ENCODE peak calls at places on chromosomes 2 and 18, in four cellular contexts. X is astrocyte, T is neural progenitor cell, S is tibial nerve. M is an unnamed sample.

GRCh38 chr2:25772078-25772477 is 98.7 kb upstream of the DTNB start:
- DNase-seq in X (no peak), T (no peak), S (no peak), M (no peak)

GRCh38 chr18:73201940-73202339 is 334.2 kb upstream of the NETO1 start:
- DNase-seq in X (peak), T (no peak), S (no peak), M (no peak)

GRCh38 chr2:143893340-143893739 is 626.6 kb downstream of the ZEB2 start:
- DNase-seq in X (no peak), T (peak), S (no peak), M (no peak)

GRCh38 chr2:16409006-16409390 is 256.6 kb downstream of the CYRIA start:
- DNase-seq in X (no peak), T (no peak), S (no peak), M (no peak)

GRCh38 chr2:122705751-122706150 is 950.3 kb downstream of the TSN start:
- DNase-seq in X (no peak), T (no peak), S (no peak), M (no peak)

GRCh38 chr18:73790582-73790981 is 357.1 kb downstream of the FBXO15 start:
- DNase-seq in X (no peak), T (no peak), S (no peak), M (no peak)

GRCh38 chr2:148614332-148615049 is 30.1 kb upstream of the EPC2 start:
- DNase-seq in X (peak), T (no peak), S (no peak), M (peak)

GRCh38 chr2:121699421-121700328 is 37.0 kb downstream of the NIFK start:
- DNase-seq in X (peak), T (no peak), S (no peak), M (peak)

GRCh38 chr2:191311-192190 is 72.3 kb downstream of the SH3YL1 start:
- DNase-seq in X (no peak), T (no peak), S (no peak), M (no peak)

GRCh38 chr2:147374410-147374811 is 470.4 kb upstream of the ACVR2A start:
- DNase-seq in X (peak), T (no peak), S (no peak), M (no peak)
- H3K27ac ChIP-seq in X (no peak), T (no peak), S (no peak), M (no peak)

DNA sequence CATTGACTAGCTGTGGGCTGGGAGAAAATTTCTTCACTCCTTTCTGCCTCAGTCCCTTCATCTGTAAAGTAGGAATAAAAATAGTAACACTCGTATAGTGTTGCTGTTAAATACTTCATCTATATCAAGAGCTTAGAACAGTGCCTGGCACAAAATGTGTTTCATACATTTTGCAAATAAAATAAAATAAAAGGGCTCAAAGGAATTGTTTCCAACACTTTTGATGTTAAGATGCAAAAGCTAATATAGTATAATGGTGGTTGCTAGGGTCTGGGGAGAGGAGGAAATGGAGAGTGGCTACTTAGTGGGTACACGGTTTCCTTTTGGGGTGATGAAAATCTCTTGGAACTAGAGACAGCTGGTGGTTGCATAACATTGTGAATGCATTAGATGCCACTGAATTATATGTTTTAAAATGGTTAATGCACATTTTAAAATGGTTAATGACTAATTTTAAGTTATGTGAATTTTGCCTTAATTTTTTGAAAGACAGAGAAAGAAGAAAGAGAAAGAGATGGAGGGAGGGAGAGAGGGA is 542.1 kb upstream of the ID2 start:
- DNase-seq in X (no peak), T (no peak), S (no peak), M (no peak)
- TF ChIP-seq CTCF in X (no peak), T (no peak), S (no peak), M (no peak)

GRCh38 chr2:181169459-181169858 is 189.1 kb downstream of the UBE2E3 start:
- DNase-seq in X (no peak), T (no peak), S (no peak), M (no peak)

GRCh38 chr2:181163139-181163538 is 182.7 kb downstream of the UBE2E3 start:
- DNase-seq in X (no peak), T (no peak), S (no peak), M (no peak)

GRCh38 chr2:181164699-181165098 is 184.3 kb downstream of the UBE2E3 start:
- DNase-seq in X (no peak), T (no peak), S (no peak), M (no peak)

GRCh38 chr2:181161615-181162014 is 181.2 kb downstream of the UBE2E3 start:
- DNase-seq in X (no peak), T (no peak), S (no peak), M (no peak)

DNA sequence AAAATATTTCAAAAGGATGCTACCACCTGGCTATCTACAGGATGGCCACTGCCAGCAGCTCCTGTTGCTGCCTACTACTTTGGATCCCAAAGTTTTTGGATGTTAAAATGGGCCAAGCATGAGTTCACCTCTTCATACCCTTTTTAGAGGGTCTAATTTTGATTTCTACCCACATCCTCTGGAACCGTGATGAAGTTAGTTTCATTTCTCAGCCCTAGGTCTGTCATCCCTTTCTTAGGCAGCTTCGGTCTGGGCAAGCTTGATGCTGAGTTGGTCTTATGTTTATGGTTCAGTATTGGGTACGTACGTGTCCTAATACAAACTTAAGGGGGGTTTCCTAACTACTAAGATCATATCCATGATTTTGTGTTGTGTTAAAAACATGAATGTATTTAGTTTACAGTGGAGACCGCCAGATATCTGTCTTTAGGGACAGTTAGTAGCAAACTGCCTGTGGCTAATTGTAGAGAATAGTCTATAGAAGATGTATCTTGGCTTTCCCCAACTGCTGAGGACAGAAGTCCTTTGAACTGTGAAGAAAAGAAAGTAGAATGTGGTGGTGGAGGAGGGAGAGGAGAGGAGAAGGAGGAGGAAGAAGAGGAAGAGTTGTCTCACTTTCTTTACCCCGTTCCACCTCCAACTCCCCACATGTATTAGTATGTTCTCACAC is 184.9 kb downstream of the UBE2E3 start:
- DNase-seq in X (no peak), T (no peak), S (no peak), M (no peak)
- H3K4me3 ChIP-seq in X (no peak), T (no peak), S (no peak), M (no peak)

GRCh38 chr2:190973726-190974628 is 40.0 kb downstream of the STAT1 start:
- DNase-seq in X (no peak), T (no peak), S (no peak), M (no peak)

GRCh38 chr2:190972846-190973245 is 41.1 kb downstream of the STAT1 start:
- DNase-seq in X (no peak), T (no peak), S (no peak), M (no peak)

GRCh38 chr2:190976521-190976920 is 37.5 kb downstream of the STAT1 start:
- DNase-seq in X (no peak), T (no peak), S (no peak), M (no peak)

GRCh38 chr2:190973262-190973661 is 40.7 kb downstream of the STAT1 start:
- DNase-seq in X (no peak), T (no peak), S (no peak), M (no peak)

DNA sequence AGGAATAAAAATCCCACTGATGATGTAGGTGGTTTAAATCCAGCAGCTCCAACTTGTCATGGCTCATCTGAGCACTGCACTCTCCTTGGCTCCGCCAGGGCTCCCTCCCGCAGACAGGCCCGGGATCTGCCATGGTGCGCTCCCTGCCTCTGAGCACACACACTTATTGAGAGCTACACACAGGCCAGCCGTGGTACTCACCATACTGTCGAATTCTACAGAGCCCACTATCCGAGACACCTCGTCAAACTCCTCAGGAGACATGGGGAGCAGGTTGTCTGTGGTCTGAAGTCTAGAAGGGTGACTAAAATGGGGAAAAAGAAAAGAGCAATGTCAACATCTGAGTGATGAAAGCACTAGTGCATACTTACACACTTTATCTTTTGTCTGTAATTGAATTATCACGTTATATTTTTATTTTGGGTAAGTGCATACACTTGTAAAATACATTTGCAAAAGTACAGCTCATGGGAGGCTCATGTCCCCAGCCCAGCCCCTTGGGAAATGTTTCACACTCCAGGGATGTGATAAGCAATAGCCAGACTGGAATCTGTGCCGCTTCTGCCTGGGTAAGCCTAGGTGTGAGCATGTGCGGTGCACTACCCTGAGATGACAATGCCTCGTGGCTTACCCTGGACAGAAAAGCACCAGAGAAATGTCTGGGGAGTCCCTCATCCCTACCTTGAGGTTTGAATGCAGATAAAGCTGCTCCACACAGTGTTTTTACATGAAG is 39.2 kb downstream of the STAT1 start:
- DNase-seq in X (no peak), T (no peak), S (no peak), M (no peak)
- H3K27ac ChIP-seq in X (no peak), T (no peak), S (no peak), M (no peak)

DNA sequence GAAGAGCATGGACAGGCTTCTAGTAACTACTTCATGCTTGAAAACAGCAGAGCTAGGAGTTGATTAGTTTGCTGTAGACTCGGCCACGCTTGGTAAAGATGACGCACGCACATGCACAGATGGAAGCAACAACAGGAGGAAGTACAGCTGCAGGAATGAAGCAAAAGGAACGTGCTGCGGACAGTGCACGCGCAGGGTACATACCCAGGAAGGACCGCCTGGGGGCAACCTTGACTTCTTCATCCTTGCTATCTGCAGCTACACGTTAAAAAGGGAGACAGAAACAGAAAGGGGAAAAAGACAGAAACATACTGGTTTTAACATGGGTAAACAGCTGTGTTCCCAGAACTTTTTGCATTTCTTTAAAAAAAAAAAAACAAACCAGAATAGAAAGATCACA is 17.7 kb downstream of the SLC66A2 start:
- DNase-seq in X (peak), T (peak), S (no peak), M (no peak)
- TF ChIP-seq CTCF in X (peak), T (peak), S (no peak), M (no peak)